ENCODE peak calls at places on chromosomes 2 and 18, in four cellular contexts. One of them, this sample, is unnamed.
A peak's percentile ranks its signal among the peaks of the same experiment; 100 is the strongest.

GRCh38 chr2:234116050-234116449 is 65.5 kb downstream of the SPP2 start:
- DNase-seq in SK-N-SH: no peak
- DNase-seq in bronchial epithelial cell: peak; percentile 23
- DNase-seq in cardiac muscle cell: no peak
- DNase-seq in this sample: no peak

GRCh38 chr2:58541511-58541910 is 300.4 kb upstream of the FANCL start:
- DNase-seq in bronchial epithelial cell: no peak
- DNase-seq in cardiac muscle cell: no peak
- DNase-seq in SK-N-SH: no peak
- DNase-seq in this sample: no peak

GRCh38 chr2:110206056-110206455 is 1.2 kb upstream of the NPHP1 start:
- DNase-seq in SK-N-SH: no peak
- DNase-seq in bronchial epithelial cell: peak; percentile 67
- DNase-seq in cardiac muscle cell: no peak
- DNase-seq in this sample: no peak

GRCh38 chr2:139366659-139367058 is 586.5 kb upstream of the NXPH2 start:
- DNase-seq in bronchial epithelial cell: no peak
- DNase-seq in cardiac muscle cell: no peak
- DNase-seq in SK-N-SH: no peak
- DNase-seq in this sample: no peak

GRCh38 chr2:187580462-187581124 is 26.4 kb upstream of the TFPI start:
- DNase-seq in SK-N-SH: peak; percentile 30
- DNase-seq in cardiac muscle cell: peak; percentile 55
- DNase-seq in bronchial epithelial cell: peak; percentile 74
- DNase-seq in this sample: peak; percentile 38

GRCh38 chr2:233813236-233814062 is 35.3 kb downstream of the MROH2A start:
- DNase-seq in cardiac muscle cell: no peak
- DNase-seq in bronchial epithelial cell: no peak
- DNase-seq in SK-N-SH: no peak
- DNase-seq in this sample: no peak

GRCh38 chr2:101736233-101736632 is 38.7 kb downstream of the MAP4K4 start:
- DNase-seq in cardiac muscle cell: no peak
- DNase-seq in bronchial epithelial cell: no peak
- DNase-seq in SK-N-SH: no peak
- DNase-seq in this sample: no peak

GRCh38 chr2:42474765-42475454 is 18.9 kb downstream of the KCNG3 start:
- DNase-seq in SK-N-SH: no peak
- DNase-seq in bronchial epithelial cell: no peak
- DNase-seq in cardiac muscle cell: no peak
- DNase-seq in this sample: no peak

GRCh38 chr18:11749305-11749704 is 60.2 kb downstream of the GNAL start:
- DNase-seq in SK-N-SH: no peak
- DNase-seq in cardiac muscle cell: no peak
- DNase-seq in bronchial epithelial cell: no peak
- DNase-seq in this sample: no peak

GRCh38 chr2:233853883-233854240 is 473 bp downstream of the HJURP start:
- DNase-seq in SK-N-SH: no peak
- DNase-seq in cardiac muscle cell: no peak
- DNase-seq in bronchial epithelial cell: no peak
- DNase-seq in this sample: no peak

GRCh38 chr2:121257476-121257831 is 27.5 kb downstream of the TFCP2L1 start:
- DNase-seq in bronchial epithelial cell: no peak
- DNase-seq in cardiac muscle cell: no peak
- DNase-seq in SK-N-SH: no peak
- DNase-seq in this sample: no peak

GRCh38 chr2:191665286-191665685 is 12.7 kb upstream of the NABP1 start:
- DNase-seq in bronchial epithelial cell: peak; percentile 89
- DNase-seq in SK-N-SH: no peak
- DNase-seq in cardiac muscle cell: no peak
- DNase-seq in this sample: no peak

GRCh38 chr2:60806988-60807681 is 51.1 kb downstream of the PAPOLG start:
- DNase-seq in cardiac muscle cell: peak; percentile 13
- DNase-seq in SK-N-SH: peak; percentile 41
- DNase-seq in bronchial epithelial cell: peak; percentile 26
- DNase-seq in this sample: peak; percentile 49

GRCh38 chr2:224146356-224147160 is 107.5 kb upstream of the SERPINE2 start:
- DNase-seq in SK-N-SH: no peak
- DNase-seq in cardiac muscle cell: peak; percentile 17
- DNase-seq in bronchial epithelial cell: no peak
- DNase-seq in this sample: no peak

GRCh38 chr2:137677466-137677865 is 286.8 kb upstream of the HNMT start:
- DNase-seq in bronchial epithelial cell: peak; percentile 13
- DNase-seq in cardiac muscle cell: no peak
- DNase-seq in SK-N-SH: peak; percentile 14
- DNase-seq in this sample: no peak

GRCh38 chr18:66210875-66211274 is 393.0 kb downstream of the CDH19 start:
- DNase-seq in SK-N-SH: no peak
- DNase-seq in cardiac muscle cell: no peak
- DNase-seq in bronchial epithelial cell: peak; percentile 67
- DNase-seq in this sample: no peak

GRCh38 chr2:178512491-178512890 is 32.2 kb downstream of the PLEKHA3 start:
- DNase-seq in bronchial epithelial cell: peak; percentile 58
- DNase-seq in SK-N-SH: no peak
- DNase-seq in cardiac muscle cell: no peak
- DNase-seq in this sample: peak; percentile 21

GRCh38 chr2:176009445-176009844 is 7.4 kb upstream of the LNPK start:
- DNase-seq in bronchial epithelial cell: no peak
- DNase-seq in SK-N-SH: no peak
- DNase-seq in cardiac muscle cell: no peak
- DNase-seq in this sample: no peak

GRCh38 chr2:16273111-16273510 is 332.8 kb downstream of the MYCN start:
- DNase-seq in bronchial epithelial cell: no peak
- DNase-seq in SK-N-SH: no peak
- DNase-seq in cardiac muscle cell: no peak
- DNase-seq in this sample: no peak

GRCh38 chr2:86072271-86072858 is 33.3 kb downstream of the POLR1A start:
- DNase-seq in bronchial epithelial cell: no peak
- DNase-seq in SK-N-SH: peak; percentile 41
- DNase-seq in cardiac muscle cell: no peak
- DNase-seq in this sample: no peak

GRCh38 chr2:156331572-156332451 is 709 bp downstream of the NR4A2 start:
- DNase-seq in cardiac muscle cell: peak; percentile 24
- DNase-seq in bronchial epithelial cell: peak; percentile 74
- DNase-seq in SK-N-SH: peak; percentile 34
- DNase-seq in this sample: peak; percentile 59

GRCh38 chr18:21602302-21602592 is 1.7 kb upstream of the ESCO1 start:
- DNase-seq in SK-N-SH: no peak
- DNase-seq in cardiac muscle cell: no peak
- DNase-seq in bronchial epithelial cell: no peak
- DNase-seq in this sample: no peak

GRCh38 chr2:162245737-162246136 is 2.5 kb upstream of the FAP start:
- DNase-seq in cardiac muscle cell: no peak
- DNase-seq in SK-N-SH: no peak
- DNase-seq in bronchial epithelial cell: peak; percentile 98
- DNase-seq in this sample: no peak

GRCh38 chr18:44229693-44230108 is 451.0 kb upstream of the SETBP1 start:
- DNase-seq in bronchial epithelial cell: peak; percentile 58
- DNase-seq in SK-N-SH: peak; percentile 1
- DNase-seq in cardiac muscle cell: peak; percentile 5
- DNase-seq in this sample: peak; percentile 11

GRCh38 chr2:41294331-41294730 is 753.5 kb upstream of the PKDCC start:
- DNase-seq in SK-N-SH: no peak
- DNase-seq in cardiac muscle cell: peak; percentile 53
- DNase-seq in bronchial epithelial cell: no peak
- DNase-seq in this sample: no peak

GRCh38 chr2:86223098-86223681 is 23.9 kb downstream of the MRPL35 start:
- DNase-seq in SK-N-SH: peak; percentile 67
- DNase-seq in cardiac muscle cell: peak; percentile 66
- DNase-seq in bronchial epithelial cell: no peak
- DNase-seq in this sample: no peak

GRCh38 chr2:46385786-46386577 is 88.8 kb downstream of the EPAS1 start:
- DNase-seq in cardiac muscle cell: no peak
- DNase-seq in SK-N-SH: no peak
- DNase-seq in bronchial epithelial cell: peak; percentile 92
- DNase-seq in this sample: peak; percentile 69

GRCh38 chr18:49544362-49544761 is 17.5 kb upstream of the LIPG start:
- DNase-seq in cardiac muscle cell: no peak
- DNase-seq in bronchial epithelial cell: peak; percentile 24
- DNase-seq in SK-N-SH: no peak
- DNase-seq in this sample: no peak

GRCh38 chr18:73653251-73653650 is 494.4 kb downstream of the FBXO15 start:
- DNase-seq in cardiac muscle cell: no peak
- DNase-seq in SK-N-SH: no peak
- DNase-seq in bronchial epithelial cell: peak; percentile 74
- DNase-seq in this sample: no peak

GRCh38 chr18:35045121-35045520 is 3.9 kb downstream of the MAPRE2 start:
- DNase-seq in SK-N-SH: peak; percentile 52
- DNase-seq in cardiac muscle cell: no peak
- DNase-seq in bronchial epithelial cell: no peak
- DNase-seq in this sample: no peak

GRCh38 chr2:31980674-31981356 is 30.0 kb downstream of the MEMO1 start:
- DNase-seq in SK-N-SH: no peak
- DNase-seq in bronchial epithelial cell: peak; percentile 38
- DNase-seq in cardiac muscle cell: peak; percentile 46
- DNase-seq in this sample: no peak

GRCh38 chr18:12408247-12408869 is 629 bp downstream of the PRELID3A start:
- DNase-seq in bronchial epithelial cell: no peak
- DNase-seq in SK-N-SH: peak; percentile 34
- DNase-seq in cardiac muscle cell: peak; percentile 69
- DNase-seq in this sample: no peak

DNA sequence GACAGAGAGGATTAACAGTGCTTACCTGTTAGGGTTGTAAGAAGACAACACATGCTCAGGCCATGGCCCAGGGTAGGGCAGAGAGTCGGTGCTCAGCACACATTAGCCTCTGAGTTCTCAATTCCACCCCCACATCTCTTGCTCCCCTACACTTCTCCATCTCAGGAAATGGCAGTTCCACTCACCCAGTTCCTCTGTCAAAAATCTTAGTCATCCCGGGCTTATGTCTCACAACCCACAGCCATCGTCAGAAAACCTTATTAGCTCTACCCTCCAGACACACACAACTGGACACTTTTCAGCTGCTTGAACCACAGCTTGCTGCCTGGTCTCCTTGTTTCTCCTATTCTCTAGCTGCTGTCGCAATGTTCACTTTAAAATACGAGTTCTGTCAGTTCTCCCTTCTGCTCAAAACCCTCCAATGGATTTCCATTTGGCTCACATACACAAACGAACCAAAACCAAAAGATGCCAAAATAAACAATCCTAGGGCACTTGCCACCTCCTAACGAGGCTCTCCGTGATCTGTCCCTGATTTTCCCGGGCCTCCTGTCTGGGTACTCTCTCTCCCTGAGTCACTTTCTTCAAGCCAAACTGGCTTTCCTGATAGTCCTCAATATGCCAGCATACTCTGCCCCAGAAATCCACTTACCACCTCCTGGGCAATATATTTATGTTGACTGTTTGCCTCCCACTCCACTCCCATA is 89.7 kb downstream of the KCTD1 start:
- DNase-seq in SK-N-SH: no peak
- DNase-seq in cardiac muscle cell: no peak
- DNase-seq in bronchial epithelial cell: peak; percentile 86
- DNase-seq in this sample: peak; percentile 57
- TF ChIP-seq CTCF in SK-N-SH: no peak
- TF ChIP-seq CTCF in cardiac muscle cell: no peak
- TF ChIP-seq CTCF in bronchial epithelial cell: no peak
- TF ChIP-seq CTCF in this sample: no peak

DNA sequence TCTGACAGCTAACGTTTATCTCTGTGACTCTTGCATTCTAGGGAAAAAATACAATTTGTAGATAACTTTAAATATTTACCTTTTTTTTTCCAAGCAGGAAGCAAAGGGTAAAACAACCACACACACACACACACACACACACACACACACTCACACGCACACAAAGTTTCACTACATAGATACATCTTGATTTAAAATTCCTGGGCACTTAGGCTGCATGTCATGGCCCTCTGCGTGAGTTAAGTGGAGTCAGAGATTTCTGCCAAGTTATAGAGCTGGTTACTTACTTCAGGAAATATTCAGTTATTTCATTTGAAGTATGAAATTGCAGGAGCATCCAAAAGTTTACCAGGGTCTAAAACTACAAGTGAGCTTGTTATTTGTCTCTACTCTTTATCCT is 612.0 kb downstream of the IRS1 start:
- DNase-seq in bronchial epithelial cell: no peak
- DNase-seq in SK-N-SH: no peak
- DNase-seq in cardiac muscle cell: no peak
- DNase-seq in this sample: peak; percentile 77
- H3K4me3 ChIP-seq in bronchial epithelial cell: no peak overlapping the region
- H3K4me3 ChIP-seq in SK-N-SH: no peak overlapping the region
- H3K4me3 ChIP-seq in cardiac muscle cell: no peak overlapping the region
- H3K4me3 ChIP-seq in this sample: no peak overlapping the region

DNA sequence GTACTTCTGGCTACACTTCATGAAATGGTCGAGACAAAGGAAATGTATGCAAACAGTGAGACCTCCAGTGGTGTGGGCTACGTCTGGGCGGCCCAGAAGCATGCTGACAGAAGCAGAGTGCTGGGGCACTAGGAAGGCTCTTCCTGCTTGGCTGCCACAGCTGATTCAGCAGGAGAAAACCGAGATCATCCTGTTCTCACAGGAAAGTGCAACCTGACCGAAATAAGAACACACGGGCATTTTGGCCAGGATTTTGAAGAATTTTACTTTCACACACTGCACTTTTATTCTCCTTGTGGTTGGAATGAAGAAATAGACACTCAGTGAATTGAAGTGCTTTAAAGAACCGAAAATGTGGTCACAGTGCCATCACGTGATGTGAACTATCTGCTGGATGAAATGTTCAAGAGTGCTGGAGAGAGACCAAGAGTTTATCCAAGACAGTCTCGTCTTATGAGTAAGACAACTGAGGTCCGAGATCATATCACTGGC is 149.5 kb downstream of the CCBE1 start:
- DNase-seq in bronchial epithelial cell: peak; percentile 46
- DNase-seq in SK-N-SH: no peak
- DNase-seq in cardiac muscle cell: peak; percentile 78
- DNase-seq in this sample: peak; percentile 74
- TF ChIP-seq CTCF in bronchial epithelial cell: no peak
- TF ChIP-seq CTCF in SK-N-SH: no peak
- TF ChIP-seq CTCF in cardiac muscle cell: peak; percentile 35
- TF ChIP-seq CTCF in this sample: peak; percentile 20

GRCh38 chr2:201116115-201116958 is at the start of gene CFLAR:
- DNase-seq in SK-N-SH: peak; percentile 84
- DNase-seq in bronchial epithelial cell: peak; percentile 71
- DNase-seq in cardiac muscle cell: no peak
- DNase-seq in this sample: no peak

GRCh38 chr2:201114846-201115245 is 1.1 kb upstream of the CFLAR start:
- DNase-seq in SK-N-SH: no peak
- DNase-seq in cardiac muscle cell: no peak
- DNase-seq in bronchial epithelial cell: no peak
- DNase-seq in this sample: no peak

GRCh38 chr2:201116959-201117734 is 1.2 kb downstream of the CFLAR start:
- DNase-seq in cardiac muscle cell: no peak
- DNase-seq in bronchial epithelial cell: peak; percentile 71
- DNase-seq in SK-N-SH: no peak
- DNase-seq in this sample: peak; percentile 76

GRCh38 chr2:201111096-201111495 is 4.9 kb upstream of the CFLAR start:
- DNase-seq in bronchial epithelial cell: no peak
- DNase-seq in cardiac muscle cell: no peak
- DNase-seq in SK-N-SH: no peak
- DNase-seq in this sample: no peak

DNA sequence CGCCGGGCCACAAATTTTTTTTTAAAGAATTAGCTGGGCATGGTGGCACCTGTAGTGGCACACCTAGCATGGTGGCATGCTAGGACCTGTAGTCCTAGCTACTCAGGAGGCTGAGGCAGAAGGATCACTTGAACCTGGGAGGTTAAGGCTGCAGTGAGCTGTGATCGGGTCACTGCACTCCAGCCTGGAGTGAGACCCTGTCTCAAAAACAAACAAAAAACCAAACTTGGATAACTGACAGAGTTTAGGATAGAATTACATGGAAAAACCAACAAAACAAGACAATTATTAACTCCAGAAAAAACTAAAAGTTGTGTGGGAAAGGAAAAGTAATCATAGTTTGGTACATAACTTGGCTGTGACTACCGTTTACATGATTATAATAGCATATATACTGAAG is 1.6 kb upstream of the CFLAR start:
- DNase-seq in SK-N-SH: no peak
- DNase-seq in cardiac muscle cell: no peak
- DNase-seq in bronchial epithelial cell: no peak
- DNase-seq in this sample: no peak
- H3K4me3 ChIP-seq in SK-N-SH: no peak overlapping the region
- H3K4me3 ChIP-seq in cardiac muscle cell: no peak overlapping the region
- H3K4me3 ChIP-seq in bronchial epithelial cell: no peak overlapping the region
- H3K4me3 ChIP-seq in this sample: no peak overlapping the region

This sample was measured in AG09309.